ENCODE peak calls at places on chromosomes 4 and X, in nine cellular contexts. I is nucleus accumbens; M is activated naive CD4-positive, alpha-beta T cell treated with anti-CD3 and anti-CD28 coated beads for 36 hours; O is AG08395; B is stimulated activated CD4-positive, alpha-beta T cell treated with anti-CD3 and anti-CD28 coated beads, Interleukin-4, amount 100 ng/mL, for 48 hours; W is activated CD8-positive, alpha-beta memory T cell treated with anti-CD3 and anti-CD28 coated beads for 48 hours; T is GM13976; V is NCI-H524; Z is GDM1. R is an unnamed sample.

GRCh38 chr4:64890131-64890710 is 481.0 kb upstream of the TECRL start:
- DNase-seq in I (no peak), M (no peak), O (no peak), B (no peak), W (no peak), T (no peak), V (no peak), Z (no peak), R (no peak)

GRCh38 chr4:153731239-153731638 is 28.6 kb downstream of the RNF175 start:
- DNase-seq in I (no peak), M (no peak), O (peak), B (no peak), W (no peak), T (no peak), V (no peak), Z (no peak), R (no peak)

GRCh38 chr4:16791460-16791859 is 107.0 kb downstream of the LDB2 start:
- DNase-seq in I (no peak), M (no peak), O (no peak), B (no peak), W (no peak), T (no peak), V (no peak), Z (no peak), R (no peak)

GRCh38 chrX:2691543-2692220 is 587 bp downstream of the CD99 start:
- DNase-seq in I (no peak), M (peak), O (peak), B (no peak), W (no peak), T (peak), V (no peak), Z (no peak), R (peak)

GRCh38 chrX:100408643-100409315 is 1.3 kb downstream of the PCDH19 start:
- DNase-seq in I (no peak), M (no peak), O (no peak), B (no peak), W (no peak), T (peak), V (no peak), Z (no peak), R (no peak)

GRCh38 chr4:174928174-174928573 is 10.0 kb downstream of the ADAM29 start:
- DNase-seq in I (no peak), M (no peak), O (no peak), B (no peak), W (no peak), T (no peak), V (no peak), Z (no peak), R (no peak)

GRCh38 chr4:145808848-145809512 is 129.0 kb downstream of the C4orf51 start:
- DNase-seq in I (no peak), M (peak), O (no peak), B (no peak), W (no peak), T (no peak), V (no peak), Z (no peak), R (no peak)

GRCh38 chrX:46117234-46117633 is 428.0 kb downstream of the ZNF674 start:
- DNase-seq in I (no peak), M (no peak), O (no peak), B (no peak), W (no peak), T (no peak), V (no peak), Z (no peak), R (no peak)

GRCh38 chrX:153938226-153938786 is 3.5 kb upstream of the NAA10 start:
- DNase-seq in I (no peak), M (no peak), O (no peak), B (no peak), W (no peak), T (no peak), V (no peak), Z (no peak), R (no peak)

GRCh38 chr4:1187182-1187581 is 14.8 kb upstream of the SPON2 start:
- DNase-seq in I (no peak), M (peak), O (no peak), B (no peak), W (no peak), T (no peak), V (no peak), Z (no peak), R (no peak)

GRCh38 chr4:186946140-186946539 is 222.5 kb upstream of the FAT1 start:
- DNase-seq in I (no peak), M (no peak), O (no peak), B (no peak), W (no peak), T (no peak), V (no peak), Z (no peak), R (no peak)

GRCh38 chr4:21979196-21979595 is 30.6 kb upstream of the KCNIP4 start:
- DNase-seq in I (no peak), M (no peak), O (no peak), B (no peak), W (no peak), T (no peak), V (no peak), Z (no peak), R (no peak)

GRCh38 chrX:9860826-9861225 is 74.6 kb downstream of the SHROOM2 start:
- DNase-seq in I (no peak), M (no peak), O (no peak), B (no peak), W (no peak), T (no peak), V (no peak), Z (no peak), R (no peak)

GRCh38 chrX:22395372-22395771 is 122.7 kb downstream of the CBLL2 start:
- DNase-seq in I (no peak), M (no peak), O (no peak), B (no peak), W (no peak), T (no peak), V (no peak), Z (no peak), R (no peak)

GRCh38 chr4:25559508-25559907 is 96.1 kb upstream of the SLC34A2 start:
- DNase-seq in I (no peak), M (no peak), O (no peak), B (no peak), W (no peak), T (no peak), V (no peak), Z (no peak), R (no peak)

GRCh38 chr4:8383451-8384160 is 56.9 kb downstream of the ACOX3 start:
- DNase-seq in I (no peak), M (no peak), O (peak), B (no peak), W (no peak), T (no peak), V (no peak), Z (no peak), R (no peak)

GRCh38 chr4:164438321-164438720 is 315.6 kb upstream of the SMIM31 start:
- DNase-seq in I (no peak), M (no peak), O (no peak), B (no peak), W (no peak), T (no peak), V (no peak), Z (no peak), R (no peak)

GRCh38 chr4:140152760-140153418 is 1.1 kb downstream of the MAML3 start:
- DNase-seq in I (peak), M (peak), O (peak), B (peak), W (peak), T (peak), V (peak), Z (no peak), R (peak)

GRCh38 chr4:60865238-60865637 is 334.9 kb upstream of the ADGRL3 start:
- DNase-seq in I (no peak), M (no peak), O (no peak), B (no peak), W (no peak), T (no peak), V (peak), Z (no peak), R (peak)

GRCh38 chr4:38453253-38453881 is 210.6 kb upstream of the KLF3 start:
- DNase-seq in I (no peak), M (no peak), O (no peak), B (no peak), W (no peak), T (no peak), V (no peak), Z (no peak), R (no peak)

GRCh38 chr4:53920883-53921282 is 143.5 kb downstream of the CHIC2 start:
- DNase-seq in I (no peak), M (no peak), O (no peak), B (no peak), W (no peak), T (no peak), V (no peak), Z (no peak), R (no peak)

GRCh38 chrX:37541991-37542390 is 29.5 kb upstream of the LANCL3 start:
- DNase-seq in I (no peak), M (no peak), O (no peak), B (no peak), W (no peak), T (no peak), V (no peak), Z (no peak), R (no peak)

GRCh38 chr4:138576684-138577083 is 334.5 kb upstream of the SLC7A11 start:
- DNase-seq in I (no peak), M (no peak), O (peak), B (no peak), W (no peak), T (no peak), V (no peak), Z (no peak), R (peak)

GRCh38 chr4:140969296-140969695 is 164.0 kb downstream of the RNF150 start:
- DNase-seq in I (no peak), M (no peak), O (no peak), B (no peak), W (no peak), T (no peak), V (no peak), Z (no peak), R (no peak)

GRCh38 chr4:2799444-2799911 is 6.6 kb downstream of the SH3BP2 start:
- DNase-seq in I (no peak), M (no peak), O (no peak), B (no peak), W (no peak), T (no peak), V (no peak), Z (peak), R (peak)

GRCh38 chr4:159250751-159251325 is 148.0 kb downstream of the RAPGEF2 start:
- DNase-seq in I (no peak), M (no peak), O (no peak), B (no peak), W (no peak), T (no peak), V (no peak), Z (no peak), R (no peak)

GRCh38 chrX:152020895-152021294 is 46.4 kb upstream of the GABRE start:
- DNase-seq in I (no peak), M (no peak), O (no peak), B (no peak), W (no peak), T (no peak), V (no peak), Z (no peak), R (no peak)

GRCh38 chr4:111778543-111778942 is 366.7 kb upstream of the FAM241A start:
- DNase-seq in I (no peak), M (no peak), O (peak), B (no peak), W (no peak), T (no peak), V (no peak), Z (no peak), R (no peak)

R was measured in endothelial cell.